ENCODE peak calls at places on chromosomes 12 and 14, in ten cellular contexts. Q, D, F, Y, U, X, Z, A, W and S are unnamed samples.

GRCh38 chr14:61927015-61927414 is 164.8 kb downstream of the SNAPC1 start:
- DNase-seq in Q (peak; percentile 94), D (no peak), F (no peak), Y (no peak), U (no peak), X (no peak), Z (no peak), A (no peak), W (no peak), S (no peak)

GRCh38 chr14:66137076-66137475 is 349.1 kb upstream of the CCDC196 start:
- DNase-seq in Q (no peak), D (no peak), F (no peak), Y (no peak), U (no peak), X (no peak), Z (no peak), A (no peak), W (no peak), S (no peak)

GRCh38 chr12:13176257-13176656 is 20.3 kb upstream of the EMP1 start:
- DNase-seq in Q (peak; percentile 26), D (no peak), F (no peak), Y (no peak), U (no peak), X (no peak), Z (no peak), A (no peak), W (no peak), S (no peak)

GRCh38 chr14:70332015-70332414 is 27.5 kb downstream of the COX16 start:
- DNase-seq in Q (no peak), D (no peak), F (no peak), Y (no peak), U (no peak), X (no peak), Z (no peak), A (no peak), W (no peak), S (no peak)

GRCh38 chr12:27622436-27623185 is 73.6 kb upstream of the REP15 start:
- DNase-seq in Q (peak; percentile 51), D (no peak), F (no peak), Y (no peak), U (no peak), X (no peak), Z (no peak), A (no peak), W (no peak), S (no peak)

GRCh38 chr12:52526511-52526951 is 6.3 kb upstream of the KRT5 start:
- DNase-seq in Q (no peak), D (no peak), F (no peak), Y (peak; percentile 40), U (no peak), X (no peak), Z (no peak), A (no peak), W (peak; percentile 72), S (no peak)

GRCh38 chr12:42284157-42284556 is 41.7 kb downstream of the ZCRB1 start:
- DNase-seq in Q (no peak), D (no peak), F (no peak), Y (no peak), U (no peak), X (no peak), Z (no peak), A (no peak), W (no peak), S (no peak)

GRCh38 chr14:24678801-24679247 is 44.8 kb upstream of the GZMB start:
- DNase-seq in Q (peak; percentile 87), D (peak; percentile 46), F (peak; percentile 52), Y (peak; percentile 90), U (no peak), X (peak; percentile 94), Z (peak; percentile 67), A (no peak), W (no peak), S (peak; percentile 80)

GRCh38 chr14:105505101-105505500 is 14.1 kb downstream of the TEDC1 start:
- DNase-seq in Q (no peak), D (no peak), F (no peak), Y (no peak), U (no peak), X (no peak), Z (no peak), A (no peak), W (no peak), S (no peak)

GRCh38 chr12:91326043-91327027 is 143.7 kb upstream of the DCN start:
- DNase-seq in Q (peak; percentile 76), D (no peak), F (peak; percentile 20), Y (peak; percentile 87), U (no peak), X (peak; percentile 12), Z (no peak), A (peak; percentile 0), W (no peak), S (no peak)

GRCh38 chr14:64213079-64213478 is 81.1 kb downstream of the ESR2 start:
- DNase-seq in Q (no peak), D (no peak), F (no peak), Y (no peak), U (no peak), X (no peak), Z (no peak), A (no peak), W (no peak), S (no peak)

GRCh38 chr14:102187583-102188001 is 47.9 kb downstream of the WDR20 start:
- DNase-seq in Q (peak; percentile 27), D (no peak), F (no peak), Y (peak; percentile 51), U (no peak), X (no peak), Z (no peak), A (no peak), W (no peak), S (no peak)

GRCh38 chr14:60487211-60487610 is 1.3 kb upstream of the C14orf39 start:
- DNase-seq in Q (no peak), D (no peak), F (no peak), Y (no peak), U (no peak), X (no peak), Z (no peak), A (no peak), W (no peak), S (no peak)

GRCh38 chr12:54207539-54208267 is 18.9 kb upstream of the SMUG1 start:
- DNase-seq in Q (peak; percentile 88), D (peak; percentile 76), F (peak; percentile 69), Y (peak; percentile 99), U (no peak), X (peak; percentile 71), Z (peak; percentile 71), A (no peak), W (peak; percentile 83), S (peak; percentile 68)

GRCh38 chr14:77339407-77339806 is 18.6 kb downstream of the GSTZ1 start:
- DNase-seq in Q (peak; percentile 32), D (no peak), F (no peak), Y (no peak), U (no peak), X (no peak), Z (no peak), A (no peak), W (no peak), S (no peak)